ENCODE peak calls at places on chromosomes 3 and 15, in four cellular contexts. I is upper lobe of right lung, X is right lobe of liver, Q is MM.1S. K is an unnamed sample. For H3K27me3, the result is how much of the 10 kb centered on the place peaks cover.

GRCh38 chr15:89412906-89413411 is 78.3 kb upstream of the POLG start:
- DNase-seq in Q (no peak), X (no peak), I (peak), K (no peak)

GRCh38 chr3:43221076-43221475 is 65.3 kb upstream of the SNRK start:
- DNase-seq in X (no peak), Q (no peak), I (no peak), K (no peak)

GRCh38 chr3:50278106-50278867 is 600 bp upstream of the LSMEM2 start:
- DNase-seq in I (no peak), Q (no peak), X (no peak), K (no peak)

GRCh38 chr3:123632161-123632655 is 47.4 kb upstream of the HACD2 start:
- DNase-seq in I (no peak), Q (no peak), X (no peak), K (no peak)

GRCh38 chr15:45147606-45148005 is 17.8 kb downstream of the DUOX1 start:
- DNase-seq in X (no peak), Q (no peak), I (peak), K (no peak)

GRCh38 chr3:47871389-47871788 is 68.5 kb downstream of the DHX30 start:
- DNase-seq in I (no peak), X (no peak), Q (no peak), K (no peak)

GRCh38 chr3:124266517-124266916 is 274.6 kb upstream of the ROPN1 start:
- DNase-seq in X (no peak), I (no peak), Q (no peak), K (no peak)

GRCh38 chr3:106862067-106862466 is 515.2 kb upstream of the CCDC54 start:
- DNase-seq in X (no peak), I (no peak), Q (no peak), K (no peak)

GRCh38 chr15:25862087-25862468 is 1.0 kb downstream of the ATP10A start:
- DNase-seq in X (no peak), I (peak), Q (no peak), K (peak)

GRCh38 chr3:145005427-145005826 is 1033.8 kb downstream of the DIPK2A start:
- DNase-seq in Q (no peak), X (no peak), I (no peak), K (no peak)

GRCh38 chr3:112888388-112889085 is 41.9 kb upstream of the CD200R1L start:
- DNase-seq in Q (no peak), I (no peak), X (no peak), K (no peak)

GRCh38 chr3:42790714-42791229 is 13.5 kb downstream of the HIGD1A start:
- DNase-seq in X (no peak), Q (no peak), I (no peak), K (no peak)

GRCh38 chr3:8421267-8421666 is 80.4 kb upstream of the LMCD1 start:
- DNase-seq in Q (no peak), I (no peak), X (no peak), K (no peak)

GRCh38 chr3:127473244-127474024 is 117.1 kb downstream of the TPRA1 start:
- DNase-seq in X (peak), Q (no peak), I (no peak), K (no peak)

GRCh38 chr3:16928386-16929132 is 43.8 kb downstream of the PLCL2 start:
- DNase-seq in X (no peak), I (no peak), Q (no peak), K (no peak)

GRCh38 chr3:38120690-38121450 is 16.1 kb downstream of the ACAA1 start:
- DNase-seq in I (no peak), Q (no peak), X (peak), K (no peak)

GRCh38 chr3:15982667-15983145 is 184.9 kb upstream of the ANKRD28 start:
- DNase-seq in X (no peak), Q (no peak), I (no peak), K (no peak)

GRCh38 chr3:69309810-69310209 is 76.1 kb downstream of the FRMD4B start:
- DNase-seq in I (no peak), Q (peak), X (no peak), K (no peak)

GRCh38 chr15:23038741-23039150 is 623 bp downstream of the TUBGCP5 start:
- DNase-seq in I (no peak), Q (no peak), X (no peak), K (no peak)

GRCh38 chr3:108662141-108662738 is 72.7 kb downstream of the DZIP3 start:
- DNase-seq in Q (peak), I (no peak), X (no peak), K (peak)

GRCh38 chr3:149388714-149389417 is 11.4 kb upstream of the TM4SF1 start:
- DNase-seq in I (no peak), Q (no peak), X (no peak), K (no peak)

GRCh38 chr3:57556459-57557087 is 499 bp downstream of the PDE12 start:
- DNase-seq in Q (peak), I (no peak), X (peak), K (no peak)

GRCh38 chr3:23567917-23568316 is 237.8 kb upstream of the UBE2E1 start:
- DNase-seq in Q (peak), I (no peak), X (no peak), K (no peak)

GRCh38 chr3:181773921-181774320 is 62.2 kb downstream of the SOX2 start:
- DNase-seq in Q (no peak), I (no peak), X (no peak), K (no peak)

GRCh38 chr3:196202516-196202970 is 8.7 kb downstream of the ZDHHC19 start:
- DNase-seq in I (peak), Q (peak), X (no peak), K (no peak)

GRCh38 chr3:156448300-156448699 is 106.6 kb downstream of the SSR3 start:
- DNase-seq in Q (peak), I (no peak), X (no peak), K (no peak)

GRCh38 chr3:43345877-43346276 is 59.5 kb downstream of the SNRK start:
- DNase-seq in X (no peak), I (no peak), Q (no peak), K (no peak)

GRCh38 chr3:120093923-120094775 is at the start of gene GSK3B:
- DNase-seq in X (peak), I (peak), Q (peak), K (peak)

GRCh38 chr3:16658933-16659793 is 53.9 kb upstream of the DAZL start:
- DNase-seq in I (no peak), Q (no peak), X (no peak), K (no peak)

GRCh38 chr3:113531826-113532697 is at the start of gene SIDT1:
- DNase-seq in I (no peak), Q (peak), X (peak), K (peak)

GRCh38 chr15:77057650-77058049 is 13.3 kb downstream of the TSPAN3 start:
- DNase-seq in Q (no peak), X (no peak), I (no peak), K (no peak)

GRCh38 chr15:80608688-80609087 is 86.4 kb upstream of the ABHD17C start:
- DNase-seq in I (no peak), Q (no peak), X (no peak), K (no peak)

GRCh38 chr3:54033761-54034160 is 88.6 kb upstream of the CACNA2D3 start:
- DNase-seq in I (no peak), Q (no peak), X (no peak), K (no peak)

GRCh38 chr3:78605178-78605577 is 1162.6 kb downstream of the ROBO1 start:
- DNase-seq in I (no peak), X (no peak), Q (no peak), K (no peak)

GRCh38 chr3:131895766-131896165 is 139.0 kb downstream of the CPNE4 start:
- DNase-seq in I (no peak), Q (no peak), X (no peak), K (no peak)

GRCh38 chr3:52291508-52292181 is 4.0 kb downstream of the GLYCTK start:
- DNase-seq in X (peak), Q (no peak), I (peak), K (no peak)

DNA sequence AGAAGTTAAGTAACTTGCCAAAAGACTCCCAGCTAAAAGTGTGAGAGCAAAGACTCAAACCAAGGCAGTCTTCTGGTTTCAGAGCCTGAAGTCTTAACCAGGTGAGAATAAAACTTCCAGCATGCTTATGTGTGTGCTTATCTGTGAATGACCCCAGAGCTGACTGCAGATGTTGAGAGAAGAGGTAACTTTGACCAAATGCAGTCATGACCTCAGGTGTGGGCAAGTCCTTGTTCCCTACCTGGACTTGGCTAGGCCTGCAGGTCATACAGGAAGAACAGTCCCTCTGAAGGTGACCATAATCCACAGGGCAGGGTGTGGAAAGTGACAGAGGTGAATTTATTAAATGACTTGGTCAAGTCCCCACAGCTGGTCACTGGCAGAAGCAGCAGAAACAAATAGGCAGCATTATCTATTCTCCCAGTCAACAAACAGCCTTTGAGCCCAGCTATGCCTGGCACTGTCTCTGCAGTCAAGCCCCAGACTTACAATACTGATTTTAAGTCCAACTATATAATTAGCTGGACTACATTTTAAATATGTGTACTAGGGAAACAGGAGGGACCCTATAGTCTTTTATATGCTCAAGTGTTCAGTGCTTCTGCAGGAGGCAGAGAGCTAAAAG is 3.0 kb upstream of the CPEB1 start:
- DNase-seq in Q (no peak), I (no peak), X (no peak), K (no peak)
- H3K27me3 ChIP-seq in Q (under half), I (under half), X (under half), K (under half)

GRCh38 chr15:68187559-68187958 is 17.6 kb downstream of the CALML4 start:
- DNase-seq in I (no peak), X (peak), Q (peak), K (no peak)
- H3K27ac ChIP-seq in I (no peak), X (peak), Q (peak), K (no peak)

GRCh38 chr3:194483850-194484249 is 3.0 kb downstream of the ATP13A3 start:
- DNase-seq in Q (no peak), X (no peak), I (no peak), K (no peak)

GRCh38 chr3:194485876-194486539 is 794 bp downstream of the ATP13A3 start:
- DNase-seq in Q (peak), X (peak), I (peak), K (peak)

GRCh38 chr3:194486540-194487288 is at the start of gene ATP13A3:
- DNase-seq in Q (peak), I (peak), X (peak), K (peak)

GRCh38 chr3:194485471-194485875 is 1.3 kb downstream of the ATP13A3 start:
- DNase-seq in Q (peak), I (no peak), X (no peak), K (no peak)

DNA sequence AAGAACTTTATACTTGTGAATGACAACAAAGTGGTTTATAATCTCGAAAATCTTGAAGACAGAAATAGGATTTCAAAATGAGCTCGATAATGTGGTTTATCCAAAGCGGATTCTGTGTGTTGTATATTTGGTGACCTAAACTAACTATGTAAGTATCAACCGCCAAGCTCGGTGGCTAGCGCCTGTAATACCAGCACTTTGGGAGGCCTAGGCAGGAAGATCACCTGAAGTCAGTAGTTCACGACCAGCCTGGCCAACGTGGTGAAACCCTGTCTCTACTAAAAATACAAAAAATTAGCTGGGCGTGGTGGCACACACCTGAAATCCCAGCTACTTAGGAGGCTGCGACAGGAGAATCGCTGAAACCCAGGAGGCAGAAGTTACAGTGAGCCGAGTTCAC is 2.2 kb downstream of the ATP13A3 start:
- DNase-seq in I (no peak), X (no peak), Q (no peak), K (no peak)
- H3K4me3 ChIP-seq in I (peak), X (peak), Q (no peak), K (no peak)

GRCh38 chr3:11508346-11509174 is 135.2 kb downstream of the VGLL4 start:
- DNase-seq in I (no peak), Q (no peak), X (no peak), K (no peak)

GRCh38 chr3:11510001-11510760 is 133.5 kb downstream of the VGLL4 start:
- DNase-seq in Q (no peak), I (no peak), X (no peak), K (no peak)

GRCh38 chr3:11509175-11510000 is 134.3 kb downstream of the VGLL4 start:
- DNase-seq in X (peak), I (peak), Q (no peak), K (no peak)

GRCh38 chr3:11507719-11508118 is 136.0 kb downstream of the VGLL4 start:
- DNase-seq in Q (no peak), X (no peak), I (no peak), K (no peak)
- H3K27me3 ChIP-seq in Q (under half), X (under half), I (under half), K (under half)

DNA sequence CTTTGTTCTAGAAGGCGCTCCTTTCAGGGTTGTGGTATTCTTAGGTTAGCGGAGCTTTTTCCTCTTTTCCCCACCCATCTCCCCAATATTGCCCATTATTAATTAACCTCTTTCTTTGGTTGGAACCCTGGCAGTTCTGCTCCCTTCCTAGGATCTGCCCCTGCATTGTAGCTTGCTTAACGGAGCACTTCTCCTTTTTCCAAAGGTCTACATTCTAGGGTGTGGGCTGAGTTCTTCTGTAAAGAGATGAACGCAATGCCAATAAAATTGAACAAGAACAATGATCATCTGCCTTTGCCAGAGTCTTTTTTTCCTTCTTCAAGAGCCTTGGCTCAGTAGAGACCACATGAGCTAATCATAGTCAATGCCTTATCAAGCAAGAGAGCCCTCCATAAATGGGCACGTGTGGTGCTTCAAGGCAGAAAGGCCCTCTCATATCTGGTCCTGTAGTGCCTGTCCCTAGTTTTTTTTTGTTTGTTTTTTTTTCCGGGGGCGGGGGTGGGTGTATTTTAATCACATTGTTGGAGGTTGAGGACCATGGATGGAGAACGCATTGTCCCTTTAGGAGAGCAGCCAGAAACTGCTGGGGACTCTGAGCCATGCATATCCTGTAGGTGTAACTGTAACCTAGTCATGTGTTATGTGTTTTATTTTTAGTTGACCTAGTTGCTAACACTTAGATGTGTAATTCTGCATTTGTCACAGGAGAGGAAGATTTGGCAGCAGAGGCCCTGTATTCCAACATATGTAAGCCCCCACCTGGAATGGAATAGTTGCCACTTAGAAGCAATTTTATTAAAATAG is 64.7 kb upstream of the ACAD9 start:
- DNase-seq in I (no peak), Q (no peak), X (no peak), K (no peak)
- H3K27ac ChIP-seq in I (peak), Q (no peak), X (no peak), K (no peak)

GRCh38 chr15:60819860-60820259 is 340.9 kb upstream of the ICE2 start:
- DNase-seq in Q (no peak), I (no peak), X (no peak), K (no peak)

GRCh38 chr15:60815321-60815720 is 336.4 kb upstream of the ICE2 start:
- DNase-seq in Q (no peak), I (no peak), X (no peak), K (no peak)

GRCh38 chr15:60809375-60809774 is 330.4 kb upstream of the ICE2 start:
- DNase-seq in I (no peak), X (no peak), Q (no peak), K (no peak)

GRCh38 chr15:60814855-60815254 is 335.9 kb upstream of the ICE2 start:
- DNase-seq in X (no peak), Q (no peak), I (no peak), K (no peak)

GRCh38 chr15:60814062-60814461 is 335.1 kb upstream of the ICE2 start:
- DNase-seq in Q (no peak), I (no peak), X (no peak), K (no peak)
- H3K4me3 ChIP-seq in Q (no peak), I (no peak), X (no peak), K (no peak)

GRCh38 chr3:5002174-5002870 is 23.1 kb downstream of the BHLHE40 start:
- DNase-seq in X (no peak), I (no peak), Q (no peak), K (peak)

GRCh38 chr3:5001805-5002173 is 22.6 kb downstream of the BHLHE40 start:
- DNase-seq in Q (no peak), I (no peak), X (no peak), K (no peak)

GRCh38 chr3:4997946-4998345 is 18.7 kb downstream of the BHLHE40 start:
- DNase-seq in I (no peak), Q (no peak), X (no peak), K (peak)

GRCh38 chr3:5001135-5001534 is 21.9 kb downstream of the BHLHE40 start:
- DNase-seq in Q (no peak), I (no peak), X (no peak), K (no peak)

DNA sequence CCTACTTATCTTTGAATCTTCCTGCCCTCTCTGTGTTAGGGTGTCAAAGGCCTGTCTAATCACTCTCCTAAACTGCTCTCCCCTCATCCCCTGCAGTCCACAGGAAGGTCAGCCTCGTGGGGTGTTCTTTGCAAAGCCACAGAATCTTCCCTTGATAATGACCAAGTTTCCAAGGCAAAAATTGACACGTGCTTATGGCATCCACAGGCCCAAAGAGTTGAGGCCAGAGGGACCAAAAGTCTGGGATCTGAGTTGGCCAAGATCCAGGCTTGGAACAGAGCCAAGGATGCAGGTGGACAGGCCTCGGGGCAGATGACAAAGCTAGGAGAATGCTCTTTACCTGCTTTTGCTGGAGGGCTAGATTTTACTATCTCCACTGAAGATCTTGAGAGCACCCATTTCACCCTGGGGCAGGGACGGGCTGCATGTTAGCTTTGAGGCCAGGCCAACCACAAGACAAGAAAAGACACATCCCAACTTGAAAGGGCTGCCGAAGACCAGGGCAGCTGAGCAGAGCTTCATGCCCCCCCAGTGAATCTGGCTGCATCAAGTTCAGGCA is 20.5 kb downstream of the BHLHE40 start:
- DNase-seq in I (no peak), X (no peak), Q (no peak), K (no peak)
- H3K27me3 ChIP-seq in I (under half), X (under half), Q (under half), K (under half)